ENCODE peak calls at places on chromosomes 13 and 19, in eight cellular contexts. K is K562, W is sigmoid colon, T is prostate gland, Z is heart left ventricle, M is breast epithelium, G is stomach, D is upper lobe of left lung. X is an unnamed sample.

GRCh38 chr13:75222031-75222430 is 259.9 kb downstream of the TBC1D4 start:
- DNase-seq in K (no peak), W (no peak), T (no peak), Z (no peak), M (no peak), G (no peak), D (no peak), X (no peak)

GRCh38 chr13:28423010-28423409 is 71.9 kb downstream of the FLT1 start:
- DNase-seq in K (no peak), W (peak; percentile 64), T (no peak), Z (peak; percentile 65), M (no peak), G (no peak), D (no peak), X (no peak)

GRCh38 chr13:44160549-44161278 is 212.9 kb upstream of the SERP2 start:
- DNase-seq in K (no peak), W (peak; percentile 71), T (no peak), Z (no peak), M (no peak), G (no peak), D (no peak), X (peak; percentile 50)

GRCh38 chr13:39688278-39688677 is 32.8 kb downstream of the COG6 start:
- DNase-seq in K (no peak), W (no peak), T (no peak), Z (no peak), M (no peak), G (no peak), D (no peak), X (no peak)

GRCh38 chr19:1445185-1445931 is 4.6 kb upstream of the APC2 start:
- DNase-seq in K (peak; percentile 89), W (no peak), T (peak; percentile 37), Z (peak; percentile 89), M (no peak), G (peak; percentile 77), D (peak; percentile 96), X (peak; percentile 70)

GRCh38 chr13:35479691-35480090 is 3.2 kb upstream of the MAB21L1 start:
- DNase-seq in K (no peak), W (no peak), T (no peak), Z (no peak), M (no peak), G (no peak), D (no peak), X (no peak)

GRCh38 chr19:18725755-18726416 is 42.4 kb downstream of the CRTC1 start:
- DNase-seq in K (no peak), W (no peak), T (no peak), Z (no peak), M (no peak), G (no peak), D (no peak), X (peak; percentile 74)

GRCh38 chr19:48499352-48500090 is 12.1 kb downstream of the LMTK3 start:
- DNase-seq in K (no peak), W (no peak), T (no peak), Z (peak; percentile 69), M (no peak), G (no peak), D (peak; percentile 80), X (no peak)

GRCh38 chr13:80083516-80084085 is 257.3 kb downstream of the SPRY2 start:
- DNase-seq in K (no peak), W (no peak), T (no peak), Z (no peak), M (no peak), G (no peak), D (no peak), X (no peak)
- H3K4me1 ChIP-seq in K (no peaks in the 10 kb centered on the region), W (no peaks in the 10 kb centered on the region), T (no peaks in the 10 kb centered on the region), Z (peaks cover 9% of the 10 kb centered on the region), M (no peaks in the 10 kb centered on the region), G (no peaks in the 10 kb centered on the region), D (no peaks in the 10 kb centered on the region), X (no peaks in the 10 kb centered on the region)

GRCh38 chr19:42069619-42070293 is at the start of gene GRIK5:
- DNase-seq in K (no peak), W (peak; percentile 78), T (no peak), Z (peak; percentile 67), M (no peak), G (no peak), D (peak; percentile 75), X (no peak)
- TF ChIP-seq POLR2A in K (no peak), W (no peak), T (no peak), Z (no peak), M (no peak), G (no peak), D (no peak), X (peak; percentile 33)

DNA sequence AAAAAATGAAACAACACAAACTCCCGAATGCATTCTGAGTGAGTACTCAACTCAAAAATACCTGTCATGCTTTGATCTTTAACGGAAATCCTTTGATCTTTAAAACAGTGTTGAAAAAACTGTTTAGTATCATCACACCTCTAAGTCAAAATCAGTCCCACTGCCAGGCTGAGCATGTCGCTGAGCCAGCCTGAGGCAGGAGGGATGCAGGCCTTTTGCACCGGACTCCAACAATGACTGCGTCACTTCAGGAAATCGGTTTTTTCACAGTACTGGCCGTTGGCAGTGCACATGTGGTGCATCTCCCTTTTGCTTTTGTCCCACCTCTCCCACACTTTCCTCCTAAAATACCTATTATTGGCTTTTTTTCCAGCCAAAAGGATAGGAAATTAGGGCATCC is 78.2 kb downstream of the SHISA2 start:
- DNase-seq in K (no peak), W (no peak), T (no peak), Z (no peak), M (no peak), G (no peak), D (no peak), X (no peak)
- TF ChIP-seq CTCF in K (no peak), W (no peak), T (no peak), Z (no peak), M (no peak), G (no peak), D (no peak), X (no peak)

GRCh38 chr19:46224773-46225172 is 4.8 kb upstream of the IGFL1 start:
- DNase-seq in K (no peak), W (no peak), T (no peak), Z (no peak), M (no peak), G (no peak), D (no peak), X (no peak)
- H3K4me1 ChIP-seq in K (no peaks in the 10 kb centered on the region), W (peaks cover 22% of the 10 kb centered on the region), T (no peaks in the 10 kb centered on the region), Z (peaks cover 6% of the 10 kb centered on the region), M (no peaks in the 10 kb centered on the region), G (peaks cover 15% of the 10 kb centered on the region), D (peaks cover 7% of the 10 kb centered on the region), X (no peaks in the 10 kb centered on the region)

GRCh38 chr19:58499021-58499927 is 12.5 kb downstream of the SLC27A5 start:
- DNase-seq in K (peak; percentile 99), W (peak; percentile 100), T (peak; percentile 99), Z (peak; percentile 99), M (peak; percentile 99), G (peak; percentile 99), D (peak; percentile 100), X (peak; percentile 100)
- TF ChIP-seq POLR2A in K (peak; percentile 83), W (no peak), T (peak; percentile 44), Z (peak; percentile 65), M (peak; percentile 26), G (no peak), D (no peak), X (peak; percentile 33)

DNA sequence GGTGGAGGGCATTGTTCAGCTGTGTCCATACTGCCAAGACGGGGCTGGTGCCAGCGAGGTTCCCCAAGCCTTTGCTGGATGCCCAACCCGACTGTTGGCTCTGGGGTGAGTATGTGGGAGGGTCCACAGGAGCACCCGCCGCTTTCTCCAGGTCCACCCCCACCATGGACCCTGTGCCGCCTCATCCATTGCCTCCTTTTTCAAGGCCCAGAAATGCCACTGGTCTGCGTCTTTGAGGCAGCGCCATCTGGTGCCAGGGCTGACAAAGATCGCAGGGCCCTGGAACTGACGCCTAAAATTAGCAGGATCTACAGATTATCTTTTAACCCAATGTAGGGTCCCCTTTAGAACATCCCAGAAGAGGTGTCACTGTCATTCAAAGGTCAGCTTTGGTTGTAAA is 34.6 kb downstream of the NFIX start:
- DNase-seq in K (no peak), W (peak; percentile 73), T (no peak), Z (no peak), M (no peak), G (peak; percentile 65), D (no peak), X (no peak)
- TF ChIP-seq CTCF in K (peak; percentile 42), W (peak; percentile 40), T (peak; percentile 53), Z (peak; percentile 41), M (no peak), G (no peak), D (peak; percentile 24), X (no peak)

DNA sequence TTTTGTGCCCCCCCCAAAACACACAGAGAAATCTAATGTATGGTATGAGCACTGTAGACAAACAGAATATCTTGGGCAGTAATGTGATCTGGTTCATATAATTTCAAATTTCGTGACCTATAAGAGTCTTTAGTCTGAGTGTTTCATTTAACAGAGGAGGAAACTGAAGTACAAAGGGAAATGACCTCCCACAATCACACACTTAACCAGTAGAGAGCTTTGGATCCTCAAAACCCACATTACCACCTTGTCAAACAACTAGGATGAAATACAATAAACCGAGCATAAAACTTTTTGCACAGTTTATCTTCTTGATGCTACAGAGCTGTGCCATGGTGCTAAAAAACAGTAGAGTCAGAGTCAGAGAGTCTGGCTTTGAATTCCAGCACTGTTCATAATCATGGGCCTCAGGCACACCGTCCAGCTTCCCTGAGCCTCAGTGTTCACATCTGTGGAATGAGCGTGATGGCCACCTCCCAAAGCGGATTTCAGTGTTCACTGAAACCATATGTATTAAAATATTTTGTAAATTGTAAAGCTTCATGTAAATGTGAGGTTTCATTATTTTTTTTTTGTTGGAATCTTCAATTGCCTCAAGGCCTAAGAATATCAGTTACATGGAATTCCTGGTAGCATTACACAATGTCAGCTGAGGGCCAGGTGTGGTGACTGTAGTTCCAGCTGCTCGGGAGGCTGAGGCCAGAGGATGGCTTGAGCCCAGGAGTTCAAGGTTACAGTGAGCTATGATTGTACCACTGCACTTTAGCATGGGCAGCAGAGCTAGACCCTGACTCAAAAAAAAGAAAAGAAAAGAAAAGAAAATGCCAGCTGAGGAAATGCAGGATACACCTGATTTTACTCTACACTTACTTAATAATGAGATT is 126.4 kb upstream of the FRY start:
- DNase-seq in K (no peak), W (no peak), T (no peak), Z (no peak), M (no peak), G (no peak), D (no peak), X (no peak)
- H3K4me1 ChIP-seq in K (no peaks in the 10 kb centered on the region), W (no peaks in the 10 kb centered on the region), T (no peaks in the 10 kb centered on the region), Z (peaks cover 18% of the 10 kb centered on the region), M (no peaks in the 10 kb centered on the region), G (peaks cover 7% of the 10 kb centered on the region), D (peaks cover 28% of the 10 kb centered on the region), X (no peaks in the 10 kb centered on the region)

GRCh38 chr13:29513981-29514719 is 81.3 kb downstream of the SLC7A1 start:
- DNase-seq in K (no peak), W (no peak), T (no peak), Z (no peak), M (no peak), G (no peak), D (no peak), X (no peak)
- TF ChIP-seq POLR2A in K (no peak), W (no peak), T (no peak), Z (no peak), M (no peak), G (no peak), D (no peak), X (no peak)

X was measured in uterus.